ENCODE peak calls at places on chromosomes 5 and 9, in nine cellular contexts. N is heart right ventricle, A is H1, Y is psoas muscle, M is uterus, E is tibial artery, S is fibroblast of lung, T is mucosa of descending colon, P is spleen. X is an unnamed sample.

GRCh38 chr9:120617637-120617979 is 37.6 kb upstream of the CDK5RAP2 start:
- DNase-seq in N (no peak), A (no peak), Y (no peak), M (no peak), E (no peak), S (peak; percentile 28), T (no peak), P (no peak), X (no peak)

GRCh38 chr9:114348906-114349482 is 19.3 kb downstream of the ORM2 start:
- DNase-seq in N (peak; percentile 43), A (peak; percentile 68), Y (peak; percentile 65), M (peak; percentile 95), E (peak; percentile 97), S (peak; percentile 97), T (peak; percentile 45), P (peak; percentile 92), X (peak; percentile 90)

GRCh38 chr9:124660341-124660801 is 110.7 kb downstream of the NR6A1 start:
- DNase-seq in N (no peak), A (no peak), Y (no peak), M (no peak), E (no peak), S (peak; percentile 57), T (peak; percentile 35), P (no peak), X (no peak)

GRCh38 chr5:65366655-65367054 is 115.1 kb downstream of the ADAMTS6 start:
- DNase-seq in N (peak; percentile 19), A (no peak), Y (no peak), M (no peak), E (no peak), S (no peak), T (no peak), P (no peak), X (no peak)

GRCh38 chr9:81815781-81816180 is 112.4 kb upstream of the SPATA31D4 start:
- DNase-seq in N (no peak), A (no peak), Y (no peak), M (no peak), E (no peak), S (no peak), T (no peak), P (no peak), X (no peak)

GRCh38 chr9:137183980-137184595 is 4.3 kb downstream of the ANAPC2 start:
- DNase-seq in N (no peak), A (no peak), Y (no peak), M (no peak), E (no peak), S (no peak), T (no peak), P (no peak), X (no peak)

GRCh38 chr5:150623878-150624216 is 16.6 kb upstream of the SYNPO start:
- DNase-seq in N (no peak), A (no peak), Y (no peak), M (no peak), E (no peak), S (no peak), T (no peak), P (no peak), X (no peak)

GRCh38 chr5:964821-965220 is 43.8 kb upstream of the NKD2 start:
- DNase-seq in N (no peak), A (no peak), Y (no peak), M (no peak), E (no peak), S (no peak), T (no peak), P (no peak), X (no peak)

GRCh38 chr5:137600721-137601360 is 101.7 kb upstream of the SPOCK1 start:
- DNase-seq in N (no peak), A (no peak), Y (no peak), M (no peak), E (no peak), S (no peak), T (no peak), P (no peak), X (no peak)

GRCh38 chr5:181063514-181063913 is 23.4 kb downstream of the BTNL9 start:
- DNase-seq in N (no peak), A (no peak), Y (no peak), M (no peak), E (no peak), S (no peak), T (no peak), P (no peak), X (no peak)

GRCh38 chr9:27701029-27701428 is 127.7 kb upstream of the C9orf72 start:
- DNase-seq in N (no peak), A (no peak), Y (no peak), M (no peak), E (no peak), S (no peak), T (no peak), P (no peak), X (no peak)

GRCh38 chr5:2917093-2917492 is 165.6 kb upstream of the IRX2 start:
- DNase-seq in N (no peak), A (peak; percentile 31), Y (no peak), M (no peak), E (no peak), S (no peak), T (no peak), P (no peak), X (no peak)

GRCh38 chr9:137762414-137763061 is 115.0 kb upstream of the CACNA1B start:
- DNase-seq in N (no peak), A (no peak), Y (peak; percentile 64), M (no peak), E (no peak), S (peak; percentile 93), T (no peak), P (no peak), X (no peak)

GRCh38 chr5:1554410-1554967 is 30.7 kb upstream of the LPCAT1 start:
- DNase-seq in N (no peak), A (peak; percentile 36), Y (no peak), M (no peak), E (peak; percentile 55), S (no peak), T (no peak), P (no peak), X (no peak)

GRCh38 chr5:120769291-120769872 is 305.3 kb downstream of the PRR16 start:
- DNase-seq in N (no peak), A (no peak), Y (no peak), M (no peak), E (no peak), S (peak; percentile 62), T (no peak), P (no peak), X (no peak)

GRCh38 chr9:132984202-132985062 is 5.9 kb downstream of the GFI1B start:
- DNase-seq in N (no peak), A (no peak), Y (no peak), M (no peak), E (no peak), S (no peak), T (no peak), P (no peak), X (no peak)

GRCh38 chr5:73823508-73823925 is 197.5 kb downstream of the ARHGEF28 start:
- DNase-seq in N (no peak), A (no peak), Y (no peak), M (no peak), E (no peak), S (no peak), T (no peak), P (no peak), X (no peak)
- H3K4me1 ChIP-seq in N (no peaks in the 10 kb centered on the region), A (no peaks in the 10 kb centered on the region), Y (no peaks in the 10 kb centered on the region), M (peaks cover 2% of the 10 kb centered on the region), E (peaks cover 18% of the 10 kb centered on the region), S (peaks cover 5% of the 10 kb centered on the region), T (peaks cover 7% of the 10 kb centered on the region), P (no peaks in the 10 kb centered on the region), X (peaks cover 38% of the 10 kb centered on the region)

DNA sequence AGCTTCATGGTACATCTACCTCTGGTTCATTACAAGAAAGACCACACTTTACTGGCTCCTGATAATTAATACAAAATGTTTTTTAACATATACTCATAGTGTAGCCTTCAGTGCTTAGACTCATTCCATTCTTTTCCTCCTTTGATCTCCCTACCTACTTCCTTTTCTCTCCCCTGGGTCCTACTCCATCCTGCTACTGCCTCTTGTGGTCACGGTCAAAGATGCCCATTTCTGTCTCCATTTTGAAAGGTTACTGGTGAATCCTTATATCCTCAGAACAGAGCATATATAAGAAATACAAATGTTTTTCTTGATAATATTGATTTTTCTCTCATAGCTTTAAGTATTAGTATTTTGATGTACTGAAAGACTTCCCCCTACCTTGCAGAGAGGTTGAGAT is 375.9 kb downstream of the ARRDC3 start:
- DNase-seq in N (no peak), A (no peak), Y (no peak), M (no peak), E (no peak), S (no peak), T (no peak), P (no peak), X (no peak)
- TF ChIP-seq CTCF in N (no peak), A (peak; percentile 13), Y (no peak), M (no peak), E (no peak), S (no peak), T (no peak), P (no peak), X (no peak)

DNA sequence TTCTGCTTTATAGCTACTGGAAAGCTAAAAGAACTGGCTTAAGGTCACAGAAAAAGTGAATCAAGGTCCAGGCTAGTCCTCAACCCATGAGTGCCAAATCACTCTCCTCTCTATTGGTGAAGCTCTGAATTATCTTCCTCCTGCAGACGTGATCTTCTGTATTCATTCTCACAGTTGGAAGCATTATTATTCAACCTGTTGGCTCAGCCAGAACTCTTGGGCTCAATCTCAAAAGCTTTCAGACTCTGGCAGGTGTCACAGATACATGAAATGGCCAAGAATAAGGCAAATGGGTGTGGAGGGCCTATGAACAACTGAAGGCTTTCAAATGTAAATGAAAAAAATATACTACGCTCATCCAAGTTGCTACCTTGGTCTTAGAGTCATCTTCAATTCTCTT is 170.0 kb upstream of the HMHB1 start:
- DNase-seq in N (no peak), A (no peak), Y (no peak), M (no peak), E (no peak), S (no peak), T (no peak), P (no peak), X (no peak)
- H3K4me1 ChIP-seq in N (peaks cover 18% of the 10 kb centered on the region), A (peaks cover 7% of the 10 kb centered on the region), Y (no peaks in the 10 kb centered on the region), M (no peaks in the 10 kb centered on the region), E (peaks cover 19% of the 10 kb centered on the region), S (peaks cover 13% of the 10 kb centered on the region), T (no peaks in the 10 kb centered on the region), P (no peaks in the 10 kb centered on the region), X (no peaks in the 10 kb centered on the region)

GRCh38 chr5:126810983-126811382 is 34.0 kb downstream of the LMNB1 start:
- DNase-seq in N (no peak), A (no peak), Y (no peak), M (no peak), E (no peak), S (no peak), T (no peak), P (no peak), X (no peak)

GRCh38 chr5:126805108-126805507 is 28.2 kb downstream of the LMNB1 start:
- DNase-seq in N (no peak), A (no peak), Y (no peak), M (no peak), E (no peak), S (peak; percentile 71), T (no peak), P (no peak), X (no peak)

GRCh38 chr5:126809932-126810331 is 33.0 kb downstream of the LMNB1 start:
- DNase-seq in N (no peak), A (no peak), Y (no peak), M (no peak), E (no peak), S (no peak), T (no peak), P (no peak), X (no peak)

GRCh38 chr5:126811515-126812198 is 34.7 kb downstream of the LMNB1 start:
- DNase-seq in N (no peak), A (no peak), Y (no peak), M (no peak), E (no peak), S (no peak), T (no peak), P (no peak), X (no peak)

GRCh38 chr5:126808619-126809018 is 31.7 kb downstream of the LMNB1 start:
- DNase-seq in N (no peak), A (no peak), Y (no peak), M (no peak), E (no peak), S (peak; percentile 63), T (no peak), P (no peak), X (no peak)
- TF ChIP-seq CTCF in N (peak; percentile 56), A (no peak), Y (peak; percentile 46), M (peak; percentile 39), E (peak; percentile 45), S (peak; percentile 51), T (no peak), P (peak; percentile 62), X (peak; percentile 78)

X was measured in RWPE2.